ENCODE peak calls at places on chromosomes 4 and X, in five cellular contexts. Y is HCT116, R is K562, F is HepG2, Q is GM12878. P is an unnamed sample.

GRCh38 chr4:683982-684571 is 4.9 kb downstream of the SLC49A3 start:
- DNase-seq in Y (peak; percentile 51), Q (no peak), F (peak; percentile 63), R (peak; percentile 71), P (peak; percentile 90)

GRCh38 chr4:141730805-141731204 is 94.4 kb downstream of the IL15 start:
- DNase-seq in R (no peak), Q (no peak), F (no peak), Y (no peak), P (no peak)

GRCh38 chr4:3526456-3526855 is 5.8 kb downstream of the LRPAP1 start:
- DNase-seq in Q (no peak), F (no peak), Y (no peak), R (no peak), P (no peak)

GRCh38 chr4:51845736-51846135 is 2.8 kb downstream of the DCUN1D4 start:
- DNase-seq in Y (no peak), F (no peak), Q (no peak), R (no peak), P (no peak)

GRCh38 chr4:23957465-23957864 is 67.6 kb upstream of the PPARGC1A start:
- DNase-seq in R (no peak), Y (no peak), Q (no peak), F (no peak), P (no peak)

GRCh38 chr4:80500593-80500992 is 165.1 kb downstream of the CFAP299 start:
- DNase-seq in R (no peak), Y (no peak), Q (no peak), F (no peak), P (no peak)

GRCh38 chr4:109029987-109030386 is 267.1 kb upstream of the ETNPPL start:
- DNase-seq in Y (no peak), Q (no peak), R (no peak), F (no peak), P (no peak)

GRCh38 chr4:10664408-10664807 is 20.2 kb downstream of the CLNK start:
- DNase-seq in Y (no peak), F (no peak), Q (no peak), R (no peak), P (no peak)

GRCh38 chr4:112312610-112313239 is 15.6 kb downstream of the ALPK1 start:
- DNase-seq in F (no peak), Y (no peak), R (no peak), Q (peak; percentile 88), P (no peak)

GRCh38 chr4:51895816-51896408 is 53.0 kb downstream of the DCUN1D4 start:
- DNase-seq in R (peak; percentile 83), Q (peak; percentile 34), Y (peak; percentile 45), F (peak; percentile 77), P (peak; percentile 64)

GRCh38 chr4:47615385-47615784 is 130.3 kb downstream of the ATP10D start:
- DNase-seq in Y (no peak), F (no peak), R (no peak), Q (no peak), P (no peak)

GRCh38 chr4:47842985-47843384 is 5.1 kb upstream of the CORIN start:
- DNase-seq in R (no peak), Y (no peak), Q (no peak), F (no peak), P (no peak)

GRCh38 chr4:41158274-41158673 is 56.1 kb downstream of the APBB2 start:
- DNase-seq in Y (no peak), R (no peak), F (no peak), Q (no peak), P (no peak)

GRCh38 chr4:53306729-53307128 is 59.1 kb downstream of the SCFD2 start:
- DNase-seq in Q (no peak), R (no peak), F (no peak), Y (no peak), P (peak; percentile 33)

GRCh38 chrX:114599903-114600302 is 16.0 kb downstream of the HTR2C start:
- DNase-seq in Q (no peak), Y (no peak), R (no peak), F (no peak), P (no peak)

GRCh38 chr4:17166954-17167353 is 268.5 kb upstream of the LDB2 start:
- DNase-seq in Y (no peak), Q (no peak), R (no peak), F (no peak), P (no peak)

GRCh38 chr4:41432889-41433288 is 105.1 kb upstream of the LIMCH1 start:
- DNase-seq in Y (no peak), F (no peak), Q (no peak), R (no peak), P (no peak)

GRCh38 chrX:56813318-56813837 is 84.3 kb downstream of the NBDY start:
- DNase-seq in F (no peak), Y (no peak), R (no peak), Q (no peak), P (no peak)

GRCh38 chrX:148771440-148771839 is 271.0 kb downstream of the AFF2 start:
- DNase-seq in R (no peak), F (no peak), Y (no peak), Q (no peak), P (no peak)

GRCh38 chrX:2502668-2503519 is 2.1 kb upstream of the DHRSX start:
- DNase-seq in R (no peak), Q (no peak), F (no peak), Y (no peak), P (no peak)

GRCh38 chr4:159042097-159042605 is 60.7 kb upstream of the RAPGEF2 start:
- DNase-seq in R (peak; percentile 50), F (no peak), Y (no peak), Q (no peak), P (peak; percentile 73)

GRCh38 chr4:118751634-118752293 is 66.6 kb downstream of the METTL14 start:
- DNase-seq in Y (no peak), Q (no peak), F (no peak), R (no peak), P (no peak)

GRCh38 chr4:172683016-172683415 is 485.6 kb upstream of the GALNT7 start:
- DNase-seq in Q (no peak), R (no peak), F (no peak), Y (no peak), P (no peak)

GRCh38 chr4:167906851-167907250 is 185.5 kb upstream of the ANXA10 start:
- DNase-seq in F (no peak), Q (no peak), R (no peak), Y (no peak), P (no peak)

GRCh38 chrX:37646254-37646653 is 39.3 kb upstream of the XK start:
- DNase-seq in Q (no peak), Y (no peak), R (no peak), F (no peak), P (no peak)

GRCh38 chrX:125681507-125681906 is 361.8 kb downstream of the TEX13C start:
- DNase-seq in F (no peak), R (no peak), Q (no peak), Y (no peak), P (no peak)

GRCh38 chrX:1165535-1166196 is 46.8 kb downstream of the CRLF2 start:
- DNase-seq in Q (no peak), F (no peak), Y (no peak), R (no peak), P (no peak)

GRCh38 chr4:177051473-177052060 is 258.1 kb upstream of the NEIL3 start:
- DNase-seq in Q (no peak), F (peak; percentile 20), R (peak; percentile 19), Y (peak; percentile 44), P (peak; percentile 10)

GRCh38 chr4:113684534-113685091 is 76.9 kb downstream of the CAMK2D start:
- DNase-seq in F (peak; percentile 85), R (no peak), Y (no peak), Q (no peak), P (peak; percentile 26)

DNA sequence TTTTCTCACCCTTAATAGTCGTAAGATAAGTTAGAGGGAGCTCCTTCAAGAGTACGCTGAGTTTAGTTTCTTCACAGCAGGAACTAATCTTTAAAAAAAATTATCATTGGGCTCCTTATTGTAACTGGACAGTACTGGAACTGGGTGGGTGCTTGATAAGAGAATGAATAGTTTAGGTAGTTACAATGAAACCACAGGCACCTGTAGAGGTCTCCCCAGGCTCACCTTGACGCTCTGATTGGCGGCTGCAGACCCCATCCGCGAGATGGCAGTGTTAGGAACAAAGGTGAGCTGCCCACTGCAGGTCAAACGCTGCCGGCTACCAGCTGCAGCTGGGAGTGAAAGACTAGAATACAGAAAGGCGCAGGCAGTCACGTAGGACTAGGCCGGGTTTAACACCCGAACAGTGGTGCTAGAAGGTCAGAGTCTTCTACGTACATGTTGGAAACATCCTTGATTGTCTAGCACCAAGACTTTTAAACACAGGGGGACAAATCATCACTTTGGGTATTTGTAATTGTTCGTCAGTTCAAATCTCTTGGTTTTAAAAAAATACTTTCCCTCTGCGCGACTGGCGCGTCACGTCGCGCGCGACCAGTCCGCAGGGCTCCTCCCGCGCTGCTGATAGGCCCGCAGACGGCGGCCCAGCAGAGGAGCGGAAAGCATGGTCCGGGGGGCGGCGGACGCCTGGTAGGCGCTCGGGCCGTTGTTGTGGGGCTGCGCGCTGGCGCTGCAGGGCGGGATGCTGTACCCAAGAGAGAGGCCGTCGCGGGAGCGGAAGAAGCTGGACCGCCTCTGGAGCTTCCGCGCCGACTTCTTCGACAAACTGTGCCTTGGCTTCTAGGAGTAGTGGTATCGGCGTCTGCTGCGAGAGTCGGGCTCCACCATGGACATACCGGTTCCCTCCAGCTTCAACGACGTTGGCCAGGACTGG is 45.6 kb downstream of the SMARCA5 start:
- DNase-seq in R (no peak), Q (peak; percentile 50), F (peak; percentile 86), Y (no peak), P (peak; percentile 84)
- TF ChIP-seq ZBTB33 in R (peak; percentile 68), Q (no peak), F (no peak), Y (no peak), P (no peak)

GRCh38 chr4:143083811-143084472 is 100.8 kb upstream of the USP38 start:
- DNase-seq in F (no peak), Q (no peak), Y (no peak), R (no peak), P (no peak)
- TF ChIP-seq MAX in F (no peak), Q (no peak), Y (no peak), R (no peak), P (no peak)

GRCh38 chr4:183919173-183919572 is 14.1 kb downstream of the STOX2 start:
- DNase-seq in R (no peak), Q (no peak), F (no peak), Y (no peak), P (peak; percentile 77)
- TF ChIP-seq ZBTB33 in R (no peak), Q (no peak), F (no peak), Y (no peak), P (no peak)

DNA sequence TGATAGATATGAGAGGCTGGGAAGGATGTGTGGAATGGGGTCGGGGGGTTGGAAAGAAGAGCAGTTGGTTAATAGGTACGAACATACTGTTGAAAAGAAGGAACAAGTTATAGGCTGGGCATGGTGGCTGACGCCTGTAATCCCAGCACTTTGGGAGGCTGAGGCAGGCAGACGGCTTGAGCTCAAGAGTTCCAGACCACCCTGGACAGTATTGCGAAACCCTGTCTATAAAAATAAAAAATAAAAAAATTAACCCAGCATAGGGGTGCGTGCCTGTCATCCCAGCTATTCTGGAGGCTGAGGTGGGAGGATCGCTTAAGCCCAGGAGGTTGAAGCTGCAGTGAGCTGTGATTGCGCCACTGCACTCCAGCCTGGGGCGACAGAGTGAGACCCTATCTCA is 58.5 kb upstream of the NHSL2 start:
- DNase-seq in F (no peak), R (no peak), Q (no peak), Y (no peak), P (no peak)
- TF ChIP-seq MAX in F (no peak), R (no peak), Q (no peak), Y (no peak), P (no peak)

DNA sequence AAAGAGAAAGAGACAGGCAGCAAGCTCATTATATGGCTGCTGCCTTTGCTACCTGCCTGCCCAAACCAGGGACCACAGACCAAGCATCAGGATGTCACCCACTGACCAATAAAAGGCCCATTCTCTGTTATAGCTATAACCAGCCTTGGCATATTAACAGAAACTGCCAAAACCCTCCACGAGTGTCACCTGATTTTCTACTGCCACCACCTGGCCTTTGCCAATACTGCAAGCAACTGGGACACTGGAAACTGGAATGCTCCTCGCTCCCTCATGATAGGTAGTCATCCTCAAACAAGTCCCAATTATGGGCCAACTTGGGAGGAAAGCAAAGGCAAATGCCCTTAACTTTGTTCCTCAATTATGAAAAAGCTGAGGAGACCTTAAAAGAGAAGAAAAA is 76.0 kb downstream of the SPIN4 start:
- DNase-seq in F (peak; percentile 4), Q (peak; percentile 7), R (peak; percentile 18), Y (peak; percentile 8), P (peak; percentile 11)
- TF ChIP-seq ZBTB33 in F (no peak), Q (no peak), R (no peak), Y (no peak), P (no peak)

P was measured in SK-N-SH.